ENCODE peak calls at places on chromosome 12, in eight cellular contexts. H, E, C, Y, S, X, P and T are unnamed samples.

GRCh38 chr12:107485731-107486130 is 199.9 kb upstream of the PWP1 start:
- DNase-seq in H (no peak), E (no peak), C (no peak), Y (no peak), S (no peak), X (no peak), P (no peak), T (no peak)

GRCh38 chr12:54933381-54933780 is 51.2 kb downstream of the TESPA1 start:
- DNase-seq in H (no peak), E (no peak), C (no peak), Y (no peak), S (no peak), X (no peak), P (no peak), T (no peak)

GRCh38 chr12:104747956-104748355 is 210.1 kb downstream of the SLC41A2 start:
- DNase-seq in H (no peak), E (no peak), C (peak; percentile 78), Y (no peak), S (no peak), X (no peak), P (no peak), T (peak; percentile 43)

GRCh38 chr12:30806989-30807694 is 52.4 kb upstream of the CAPRIN2 start:
- DNase-seq in H (peak; percentile 63), E (no peak), C (peak; percentile 16), Y (no peak), S (no peak), X (no peak), P (no peak), T (no peak)

GRCh38 chr12:114666746-114667668 is 17.0 kb downstream of the TBX3 start:
- DNase-seq in H (no peak), E (no peak), C (no peak), Y (no peak), S (no peak), X (no peak), P (no peak), T (no peak)

GRCh38 chr12:95216704-95217376 is 427 bp downstream of the FGD6 start:
- DNase-seq in H (peak; percentile 43), E (no peak), C (no peak), Y (no peak), S (no peak), X (no peak), P (no peak), T (peak; percentile 13)

GRCh38 chr12:113267621-113268020 is 46.4 kb downstream of the TPCN1 start:
- DNase-seq in H (no peak), E (no peak), C (no peak), Y (no peak), S (no peak), X (no peak), P (no peak), T (no peak)

GRCh38 chr12:65731771-65732170 is 92.5 kb upstream of the HMGA2 start:
- DNase-seq in H (no peak), E (no peak), C (no peak), Y (no peak), S (no peak), X (no peak), P (no peak), T (no peak)

GRCh38 chr12:2359725-2360629 is 307.2 kb downstream of the CACNA1C start:
- DNase-seq in H (no peak), E (no peak), C (no peak), Y (no peak), S (no peak), X (no peak), P (no peak), T (peak; percentile 42)

GRCh38 chr12:3951380-3952135 is 78.4 kb upstream of the PARP11 start:
- DNase-seq in H (no peak), E (no peak), C (no peak), Y (no peak), S (no peak), X (no peak), P (no peak), T (no peak)

GRCh38 chr12:16833376-16833775 is 227.4 kb upstream of the LMO3 start:
- DNase-seq in H (no peak), E (no peak), C (no peak), Y (no peak), S (no peak), X (no peak), P (no peak), T (no peak)

GRCh38 chr12:124428136-124428791 is 133.4 kb downstream of the RFLNA start:
- DNase-seq in H (no peak), E (no peak), C (no peak), Y (no peak), S (peak; percentile 80), X (no peak), P (no peak), T (no peak)

GRCh38 chr12:38904932-38905479 is 385 bp downstream of the CPNE8 start:
- DNase-seq in H (no peak), E (no peak), C (no peak), Y (peak; percentile 92), S (peak; percentile 79), X (peak; percentile 78), P (peak; percentile 48), T (peak; percentile 73)

GRCh38 chr12:110616471-110617115 is 2.7 kb downstream of the TCTN1 start:
- DNase-seq in H (no peak), E (no peak), C (no peak), Y (no peak), S (no peak), X (no peak), P (no peak), T (no peak)

GRCh38 chr12:104285740-104286537 is 17.6 kb upstream of the EID3 start:
- DNase-seq in H (peak; percentile 65), E (no peak), C (no peak), Y (peak; percentile 74), S (no peak), X (no peak), P (no peak), T (no peak)

GRCh38 chr12:78584695-78585094 is 279.9 kb upstream of the SYT1 start:
- DNase-seq in H (peak; percentile 43), E (no peak), C (no peak), Y (no peak), S (no peak), X (no peak), P (no peak), T (no peak)

GRCh38 chr12:92363295-92364146 is 217.9 kb upstream of the BTG1 start:
- DNase-seq in H (peak; percentile 96), E (peak; percentile 10), C (peak; percentile 97), Y (peak; percentile 45), S (peak; percentile 28), X (no peak), P (no peak), T (no peak)

GRCh38 chr12:52151859-52152783 is 39.7 kb downstream of the KRT80 start:
- DNase-seq in H (peak; percentile 38), E (peak; percentile 56), C (no peak), Y (peak; percentile 70), S (peak; percentile 58), X (peak; percentile 97), P (no peak), T (no peak)

GRCh38 chr12:53706080-53706479 is 21.2 kb downstream of the CALCOCO1 start:
- DNase-seq in H (no peak), E (no peak), C (no peak), Y (no peak), S (no peak), X (no peak), P (no peak), T (no peak)

GRCh38 chr12:112908548-112908947 is 1.8 kb downstream of the OAS1 start:
- DNase-seq in H (no peak), E (no peak), C (no peak), Y (no peak), S (no peak), X (no peak), P (no peak), T (no peak)

GRCh38 chr12:131091413-131091975 is 137.8 kb downstream of the ADGRD1 start:
- DNase-seq in H (no peak), E (no peak), C (no peak), Y (peak; percentile 8), S (peak; percentile 3), X (no peak), P (no peak), T (no peak)

GRCh38 chr12:119802472-119802871 is 74.6 kb downstream of the CIT start:
- DNase-seq in H (no peak), E (no peak), C (no peak), Y (no peak), S (no peak), X (no peak), P (no peak), T (peak; percentile 74)

GRCh38 chr12:71719647-71720370 is 33.9 kb downstream of the TMEM19 start:
- DNase-seq in H (no peak), E (no peak), C (no peak), Y (no peak), S (no peak), X (no peak), P (no peak), T (no peak)

GRCh38 chr12:116039081-116039480 is 238.4 kb downstream of the MED13L start:
- DNase-seq in H (no peak), E (no peak), C (no peak), Y (no peak), S (no peak), X (no peak), P (no peak), T (no peak)

GRCh38 chr12:118102609-118103008 is 1.2 kb downstream of the VSIG10 start:
- DNase-seq in H (no peak), E (no peak), C (no peak), Y (no peak), S (no peak), X (no peak), P (no peak), T (no peak)

DNA sequence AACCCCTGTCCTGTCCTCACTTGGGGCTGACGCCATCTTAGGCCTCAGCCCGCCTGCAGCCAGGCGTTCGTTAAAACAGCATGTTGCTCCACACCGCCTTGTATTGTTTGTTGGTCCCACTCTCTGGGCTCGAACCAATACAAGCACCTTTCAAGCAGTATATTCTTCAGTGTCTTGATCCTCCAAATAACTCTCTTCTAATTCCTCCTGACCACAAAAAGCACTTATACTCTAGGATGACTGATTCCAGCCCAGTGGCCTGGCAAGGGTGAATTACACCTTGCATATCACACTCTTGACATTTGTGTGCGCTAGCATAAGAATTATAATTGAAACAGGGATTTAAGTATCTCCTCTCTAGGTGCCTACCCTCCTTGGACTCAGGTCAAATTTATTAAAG is 7.1 kb downstream of the CCER1 start:
- DNase-seq in H (no peak), E (no peak), C (no peak), Y (no peak), S (no peak), X (no peak), P (no peak), T (no peak)
- H3K4me1 ChIP-seq in H (no peaks in the 10 kb centered on the region), E (no peaks in the 10 kb centered on the region), C (no peaks in the 10 kb centered on the region), Y (no peaks in the 10 kb centered on the region), S (no peaks in the 10 kb centered on the region), X (no peaks in the 10 kb centered on the region), P (no peaks in the 10 kb centered on the region), T (no peaks in the 10 kb centered on the region)

GRCh38 chr12:97283297-97283696 is 179.3 kb upstream of the RMST start:
- DNase-seq in H (peak; percentile 39), E (no peak), C (peak; percentile 16), Y (no peak), S (no peak), X (no peak), P (no peak), T (no peak)
- TF ChIP-seq CTCF in H (peak; percentile 74), E (no peak), C (peak; percentile 60), Y (no peak), S (no peak), X (no peak), P (no peak), T (no peak)

GRCh38 chr12:12008931-12009611 is 61.7 kb upstream of the BCL2L14 start:
- DNase-seq in H (peak; percentile 78), E (no peak), C (peak; percentile 60), Y (peak; percentile 72), S (no peak), X (no peak), P (no peak), T (no peak)
- H3K27ac ChIP-seq in H (peak overlapping the region; percentile 67), E (no peak overlapping the region), C (no peak overlapping the region), Y (peak overlapping the region; percentile 90), S (no peak overlapping the region), X (no peak overlapping the region), P (no peak overlapping the region), T (no peak overlapping the region)

GRCh38 chr12:62840806-62841205 is 94.1 kb downstream of the PPM1H start:
- DNase-seq in H (no peak), E (no peak), C (no peak), Y (no peak), S (no peak), X (no peak), P (no peak), T (no peak)
- H3K4me1 ChIP-seq in H (no peaks in the 10 kb centered on the region), E (no peaks in the 10 kb centered on the region), C (no peaks in the 10 kb centered on the region), Y (no peaks in the 10 kb centered on the region), S (no peaks in the 10 kb centered on the region), X (no peaks in the 10 kb centered on the region), P (no peaks in the 10 kb centered on the region), T (no peaks in the 10 kb centered on the region)